ENCODE peak calls at places on chromosomes 5 and 9, in seven cellular contexts. One of them, this sample, is unnamed.
A peak's percentile ranks its signal among the peaks of the same experiment; 100 is the strongest.

GRCh38 chr5:36530249-36530648 is 76.2 kb upstream of the SLC1A3 start:
- DNase-seq in LNCaP clone FGC: no peak
- DNase-seq in AG10803: peak; percentile 19
- DNase-seq in HFFc6: no peak
- DNase-seq in mesothelial cell of epicardium: no peak
- DNase-seq in mucosa of descending colon: no peak
- DNase-seq in CD4-positive, alpha-beta T cell: no peak
- DNase-seq in this sample: no peak

GRCh38 chr5:67095346-67095871 is 101.2 kb downstream of the CD180 start:
- DNase-seq in mucosa of descending colon: peak; percentile 65
- DNase-seq in LNCaP clone FGC: no peak
- DNase-seq in AG10803: peak; percentile 66
- DNase-seq in mesothelial cell of epicardium: no peak
- DNase-seq in HFFc6: no peak
- DNase-seq in CD4-positive, alpha-beta T cell: no peak
- DNase-seq in this sample: no peak

GRCh38 chr5:172864747-172865146 is 30.7 kb downstream of the ERGIC1 start:
- DNase-seq in HFFc6: no peak
- DNase-seq in mucosa of descending colon: no peak
- DNase-seq in LNCaP clone FGC: no peak
- DNase-seq in mesothelial cell of epicardium: no peak
- DNase-seq in AG10803: peak; percentile 42
- DNase-seq in CD4-positive, alpha-beta T cell: no peak
- DNase-seq in this sample: no peak

GRCh38 chr9:71721786-71722295 is 46.5 kb downstream of the CEMIP2 start:
- DNase-seq in AG10803: peak; percentile 12
- DNase-seq in HFFc6: no peak
- DNase-seq in CD4-positive, alpha-beta T cell: no peak
- DNase-seq in LNCaP clone FGC: no peak
- DNase-seq in mucosa of descending colon: no peak
- DNase-seq in mesothelial cell of epicardium: no peak
- DNase-seq in this sample: no peak

GRCh38 chr5:157215143-157215825 is 34.6 kb downstream of the ITK start:
- DNase-seq in HFFc6: no peak
- DNase-seq in AG10803: no peak
- DNase-seq in mesothelial cell of epicardium: no peak
- DNase-seq in CD4-positive, alpha-beta T cell: no peak
- DNase-seq in LNCaP clone FGC: no peak
- DNase-seq in mucosa of descending colon: no peak
- DNase-seq in this sample: no peak

GRCh38 chr5:140869555-140869886 is 764 bp downstream of the PCDHA11 start:
- DNase-seq in mesothelial cell of epicardium: no peak
- DNase-seq in HFFc6: no peak
- DNase-seq in CD4-positive, alpha-beta T cell: no peak
- DNase-seq in LNCaP clone FGC: no peak
- DNase-seq in mucosa of descending colon: no peak
- DNase-seq in AG10803: no peak
- DNase-seq in this sample: no peak

GRCh38 chr5:139749242-139749641 is 46.4 kb upstream of the PSD2 start:
- DNase-seq in LNCaP clone FGC: no peak
- DNase-seq in mucosa of descending colon: no peak
- DNase-seq in CD4-positive, alpha-beta T cell: no peak
- DNase-seq in mesothelial cell of epicardium: no peak
- DNase-seq in HFFc6: no peak
- DNase-seq in AG10803: no peak
- DNase-seq in this sample: no peak

GRCh38 chr9:126043691-126044090 is 282.9 kb upstream of the MVB12B start:
- DNase-seq in mesothelial cell of epicardium: no peak
- DNase-seq in CD4-positive, alpha-beta T cell: no peak
- DNase-seq in mucosa of descending colon: no peak
- DNase-seq in LNCaP clone FGC: no peak
- DNase-seq in HFFc6: no peak
- DNase-seq in AG10803: peak; percentile 6
- DNase-seq in this sample: no peak

GRCh38 chr9:96137666-96138429 is 164.1 kb downstream of the HSD17B3 start:
- DNase-seq in CD4-positive, alpha-beta T cell: no peak
- DNase-seq in HFFc6: no peak
- DNase-seq in AG10803: peak; percentile 7
- DNase-seq in LNCaP clone FGC: no peak
- DNase-seq in mucosa of descending colon: no peak
- DNase-seq in mesothelial cell of epicardium: no peak
- DNase-seq in this sample: no peak

GRCh38 chr9:134378901-134379338 is 52.7 kb downstream of the RXRA start:
- DNase-seq in CD4-positive, alpha-beta T cell: no peak
- DNase-seq in HFFc6: peak; percentile 49
- DNase-seq in mesothelial cell of epicardium: no peak
- DNase-seq in LNCaP clone FGC: peak; percentile 87
- DNase-seq in AG10803: peak; percentile 57
- DNase-seq in mucosa of descending colon: peak; percentile 83
- DNase-seq in this sample: peak; percentile 72

GRCh38 chr5:141758316-141758965 is 76.4 kb upstream of the ARAP3 start:
- DNase-seq in HFFc6: no peak
- DNase-seq in CD4-positive, alpha-beta T cell: no peak
- DNase-seq in AG10803: no peak
- DNase-seq in mesothelial cell of epicardium: no peak
- DNase-seq in LNCaP clone FGC: no peak
- DNase-seq in mucosa of descending colon: no peak
- DNase-seq in this sample: peak; percentile 50

GRCh38 chr9:78187763-78188495 is 47.9 kb upstream of the CEP78 start:
- DNase-seq in LNCaP clone FGC: no peak
- DNase-seq in mucosa of descending colon: no peak
- DNase-seq in AG10803: peak; percentile 4
- DNase-seq in mesothelial cell of epicardium: no peak
- DNase-seq in CD4-positive, alpha-beta T cell: no peak
- DNase-seq in HFFc6: no peak
- DNase-seq in this sample: no peak

GRCh38 chr5:179393078-179393477 is 47.8 kb upstream of the ADAMTS2 start:
- DNase-seq in LNCaP clone FGC: no peak
- DNase-seq in mesothelial cell of epicardium: no peak
- DNase-seq in mucosa of descending colon: no peak
- DNase-seq in HFFc6: peak; percentile 91
- DNase-seq in CD4-positive, alpha-beta T cell: no peak
- DNase-seq in AG10803: peak; percentile 55
- DNase-seq in this sample: no peak

GRCh38 chr5:94181940-94182339 is 436.5 kb downstream of the KIAA0825 start:
- DNase-seq in mesothelial cell of epicardium: no peak
- DNase-seq in CD4-positive, alpha-beta T cell: no peak
- DNase-seq in LNCaP clone FGC: no peak
- DNase-seq in mucosa of descending colon: no peak
- DNase-seq in AG10803: no peak
- DNase-seq in HFFc6: peak; percentile 28
- DNase-seq in this sample: peak; percentile 29

GRCh38 chr5:55172051-55172899 is 702 bp downstream of the CDC20B start:
- DNase-seq in CD4-positive, alpha-beta T cell: peak; percentile 49
- DNase-seq in HFFc6: peak; percentile 73
- DNase-seq in mesothelial cell of epicardium: no peak
- DNase-seq in mucosa of descending colon: no peak
- DNase-seq in LNCaP clone FGC: peak; percentile 70
- DNase-seq in AG10803: peak; percentile 78
- DNase-seq in this sample: peak; percentile 58

GRCh38 chr9:7811679-7812078 is 12.1 kb upstream of the DMAC1 start:
- DNase-seq in HFFc6: no peak
- DNase-seq in AG10803: no peak
- DNase-seq in LNCaP clone FGC: no peak
- DNase-seq in CD4-positive, alpha-beta T cell: no peak
- DNase-seq in mesothelial cell of epicardium: no peak
- DNase-seq in mucosa of descending colon: no peak
- DNase-seq in this sample: no peak

GRCh38 chr5:72630056-72630455 is 122.8 kb upstream of the ZNF366 start:
- DNase-seq in CD4-positive, alpha-beta T cell: no peak
- DNase-seq in mesothelial cell of epicardium: no peak
- DNase-seq in mucosa of descending colon: no peak
- DNase-seq in HFFc6: no peak
- DNase-seq in AG10803: no peak
- DNase-seq in LNCaP clone FGC: no peak
- DNase-seq in this sample: no peak

GRCh38 chr9:35716236-35716635 is 15.8 kb downstream of the TLN1 start:
- DNase-seq in CD4-positive, alpha-beta T cell: no peak
- DNase-seq in LNCaP clone FGC: no peak
- DNase-seq in HFFc6: peak; percentile 35
- DNase-seq in mucosa of descending colon: no peak
- DNase-seq in mesothelial cell of epicardium: no peak
- DNase-seq in AG10803: peak; percentile 37
- DNase-seq in this sample: no peak

GRCh38 chr5:425714-426113 is 17.3 kb upstream of the EXOC3 start:
- DNase-seq in HFFc6: no peak
- DNase-seq in LNCaP clone FGC: no peak
- DNase-seq in mucosa of descending colon: no peak
- DNase-seq in AG10803: no peak
- DNase-seq in mesothelial cell of epicardium: no peak
- DNase-seq in CD4-positive, alpha-beta T cell: no peak
- DNase-seq in this sample: peak; percentile 22

GRCh38 chr5:119250946-119251901 is 104.6 kb upstream of the TNFAIP8 start:
- DNase-seq in HFFc6: no peak
- DNase-seq in CD4-positive, alpha-beta T cell: no peak
- DNase-seq in mucosa of descending colon: no peak
- DNase-seq in mesothelial cell of epicardium: no peak
- DNase-seq in LNCaP clone FGC: no peak
- DNase-seq in AG10803: peak; percentile 57
- DNase-seq in this sample: no peak

GRCh38 chr5:119257613-119258012 is 98.2 kb upstream of the TNFAIP8 start:
- DNase-seq in HFFc6: no peak
- DNase-seq in CD4-positive, alpha-beta T cell: no peak
- DNase-seq in mesothelial cell of epicardium: no peak
- DNase-seq in mucosa of descending colon: no peak
- DNase-seq in AG10803: no peak
- DNase-seq in LNCaP clone FGC: no peak
- DNase-seq in this sample: no peak

GRCh38 chr5:119255571-119256356 is 100.1 kb upstream of the TNFAIP8 start:
- DNase-seq in AG10803: no peak
- DNase-seq in mesothelial cell of epicardium: no peak
- DNase-seq in HFFc6: no peak
- DNase-seq in CD4-positive, alpha-beta T cell: no peak
- DNase-seq in mucosa of descending colon: peak; percentile 84
- DNase-seq in LNCaP clone FGC: no peak
- DNase-seq in this sample: no peak
- TF ChIP-seq CTCF in AG10803: no peak
- TF ChIP-seq CTCF in mesothelial cell of epicardium: no peak
- TF ChIP-seq CTCF in HFFc6: peak; percentile 45
- TF ChIP-seq CTCF in CD4-positive, alpha-beta T cell: no peak
- TF ChIP-seq CTCF in mucosa of descending colon: no peak
- TF ChIP-seq CTCF in LNCaP clone FGC: peak; percentile 24
- TF ChIP-seq CTCF in this sample: no peak

DNA sequence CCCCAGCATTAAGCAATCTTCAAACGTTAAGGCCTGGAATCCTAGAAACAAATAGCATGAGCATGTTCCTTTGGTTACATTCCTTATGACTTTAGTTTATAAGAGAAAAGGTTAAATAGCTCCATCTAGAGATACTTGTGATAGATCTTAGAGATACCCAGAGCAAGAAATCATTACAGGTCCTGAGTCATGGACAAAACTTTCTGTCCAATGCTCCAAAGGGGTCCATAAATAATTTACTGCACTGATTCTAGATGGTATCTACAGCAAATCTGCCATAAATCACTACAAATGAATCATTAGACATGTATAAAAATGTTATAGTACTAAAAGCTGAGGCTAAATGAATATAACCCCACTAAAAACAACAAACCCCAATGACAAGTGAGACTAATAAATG is 139.6 kb downstream of the HTR1A start:
- DNase-seq in CD4-positive, alpha-beta T cell: no peak
- DNase-seq in LNCaP clone FGC: peak; percentile 13
- DNase-seq in mucosa of descending colon: no peak
- DNase-seq in AG10803: no peak
- DNase-seq in mesothelial cell of epicardium: no peak
- DNase-seq in HFFc6: no peak
- DNase-seq in this sample: no peak
- TF ChIP-seq CTCF in CD4-positive, alpha-beta T cell: no peak
- TF ChIP-seq CTCF in LNCaP clone FGC: peak; percentile 44
- TF ChIP-seq CTCF in mucosa of descending colon: no peak
- TF ChIP-seq CTCF in AG10803: no peak
- TF ChIP-seq CTCF in mesothelial cell of epicardium: no peak
- TF ChIP-seq CTCF in HFFc6: no peak
- TF ChIP-seq CTCF in this sample: no peak

GRCh38 chr9:99511723-99512122 is 289.6 kb downstream of the SEC61B start:
- DNase-seq in AG10803: no peak
- DNase-seq in CD4-positive, alpha-beta T cell: no peak
- DNase-seq in LNCaP clone FGC: no peak
- DNase-seq in mesothelial cell of epicardium: no peak
- DNase-seq in mucosa of descending colon: no peak
- DNase-seq in HFFc6: no peak
- DNase-seq in this sample: no peak
- TF ChIP-seq CTCF in AG10803: peak; percentile 21
- TF ChIP-seq CTCF in CD4-positive, alpha-beta T cell: no peak
- TF ChIP-seq CTCF in LNCaP clone FGC: no peak
- TF ChIP-seq CTCF in mesothelial cell of epicardium: no peak
- TF ChIP-seq CTCF in mucosa of descending colon: no peak
- TF ChIP-seq CTCF in HFFc6: peak; percentile 49
- TF ChIP-seq CTCF in this sample: no peak

GRCh38 chr5:160837749-160838593 is 14.0 kb downstream of the ATP10B start:
- DNase-seq in CD4-positive, alpha-beta T cell: no peak
- DNase-seq in AG10803: peak; percentile 51
- DNase-seq in LNCaP clone FGC: no peak
- DNase-seq in mucosa of descending colon: no peak
- DNase-seq in HFFc6: no peak
- DNase-seq in mesothelial cell of epicardium: no peak
- DNase-seq in this sample: no peak

GRCh38 chr5:160835376-160835775 is 16.6 kb downstream of the ATP10B start:
- DNase-seq in HFFc6: no peak
- DNase-seq in CD4-positive, alpha-beta T cell: no peak
- DNase-seq in LNCaP clone FGC: no peak
- DNase-seq in AG10803: no peak
- DNase-seq in mesothelial cell of epicardium: no peak
- DNase-seq in mucosa of descending colon: no peak
- DNase-seq in this sample: no peak

GRCh38 chr5:160835818-160836528 is 16.0 kb downstream of the ATP10B start:
- DNase-seq in mesothelial cell of epicardium: no peak
- DNase-seq in HFFc6: no peak
- DNase-seq in mucosa of descending colon: no peak
- DNase-seq in AG10803: no peak
- DNase-seq in LNCaP clone FGC: no peak
- DNase-seq in CD4-positive, alpha-beta T cell: no peak
- DNase-seq in this sample: no peak

GRCh38 chr5:160833806-160834205 is 18.2 kb downstream of the ATP10B start:
- DNase-seq in AG10803: peak; percentile 45
- DNase-seq in mesothelial cell of epicardium: no peak
- DNase-seq in HFFc6: no peak
- DNase-seq in CD4-positive, alpha-beta T cell: no peak
- DNase-seq in LNCaP clone FGC: no peak
- DNase-seq in mucosa of descending colon: no peak
- DNase-seq in this sample: no peak

GRCh38 chr5:160837211-160837610 is 14.8 kb downstream of the ATP10B start:
- DNase-seq in HFFc6: no peak
- DNase-seq in CD4-positive, alpha-beta T cell: no peak
- DNase-seq in mucosa of descending colon: no peak
- DNase-seq in mesothelial cell of epicardium: no peak
- DNase-seq in LNCaP clone FGC: no peak
- DNase-seq in AG10803: no peak
- DNase-seq in this sample: no peak
- TF ChIP-seq CTCF in HFFc6: no peak
- TF ChIP-seq CTCF in CD4-positive, alpha-beta T cell: no peak
- TF ChIP-seq CTCF in mucosa of descending colon: no peak
- TF ChIP-seq CTCF in mesothelial cell of epicardium: no peak
- TF ChIP-seq CTCF in LNCaP clone FGC: no peak
- TF ChIP-seq CTCF in AG10803: no peak
- TF ChIP-seq CTCF in this sample: no peak

This sample was measured in Calu3.